ENCODE peak calls at places on chromosomes 3 and 15, in ten cellular contexts. L is esophagus squamous epithelium, D is HCT116, J is tibial artery, U is heart left ventricle, H is fibroblast of lung, I is pancreas, S is hepatocyte, K is astrocyte, Z is H9. C is an unnamed sample.

GRCh38 chr3:150286390-150287147 is 121.5 kb upstream of the TSC22D2 start:
- DNase-seq in K (peak; percentile 49), L (no peak), H (peak; percentile 60), U (no peak), D (peak; percentile 66), S (peak; percentile 64), J (no peak), Z (no peak), I (no peak), C (no peak)

GRCh38 chr15:73802336-73803105 is 49.4 kb upstream of the INSYN1 start:
- DNase-seq in L (no peak), H (peak; percentile 8), Z (no peak), J (peak; percentile 67), S (no peak), U (peak; percentile 50), K (no peak), I (no peak), D (no peak), C (no peak)

GRCh38 chr3:34405159-34405558 is 606.7 kb downstream of the PDCD6IP start:
- DNase-seq in S (no peak), K (no peak), U (no peak), Z (no peak), D (no peak), I (no peak), J (no peak), H (no peak), L (no peak), C (no peak)

GRCh38 chr15:90513448-90513847 is 16.3 kb upstream of the CRTC3 start:
- DNase-seq in L (no peak), D (no peak), H (peak; percentile 49), K (peak; percentile 38), Z (no peak), I (no peak), S (peak; percentile 8), U (no peak), J (no peak), C (no peak)

GRCh38 chr15:63984331-63984730 is 62.0 kb downstream of the DAPK2 start:
- DNase-seq in L (no peak), J (no peak), K (no peak), D (no peak), I (no peak), Z (no peak), H (no peak), S (no peak), U (peak; percentile 11), C (no peak)

GRCh38 chr3:87397210-87397609 is 120.8 kb upstream of the POU1F1 start:
- DNase-seq in D (no peak), Z (no peak), J (no peak), H (peak; percentile 69), K (peak; percentile 58), S (no peak), I (no peak), U (no peak), L (no peak), C (no peak)

GRCh38 chr3:120569224-120569915 is 26.8 kb upstream of the NDUFB4 start:
- DNase-seq in S (no peak), J (no peak), L (no peak), D (no peak), H (peak; percentile 78), Z (no peak), I (no peak), K (peak; percentile 70), U (no peak), C (no peak)

GRCh38 chr3:38960953-38961622 is 90.7 kb downstream of the SCN11A start:
- DNase-seq in H (peak; percentile 20), K (peak; percentile 18), J (peak; percentile 33), D (peak; percentile 58), I (peak; percentile 50), Z (peak; percentile 76), U (peak; percentile 33), S (peak; percentile 70), L (no peak), C (no peak)

GRCh38 chr15:92599394-92599970 is 56.1 kb downstream of the FAM174B start:
- DNase-seq in Z (no peak), J (no peak), H (peak; percentile 75), L (no peak), K (peak; percentile 72), I (no peak), U (no peak), S (no peak), D (no peak), C (no peak)

GRCh38 chr3:145013931-145014330 is 1042.3 kb downstream of the DIPK2A start:
- DNase-seq in I (no peak), K (no peak), J (no peak), Z (no peak), H (peak; percentile 1), L (no peak), D (no peak), U (no peak), S (no peak), C (no peak)

GRCh38 chr3:10527295-10528016 is 22.1 kb upstream of the ATP2B2 start:
- DNase-seq in U (peak; percentile 6), L (no peak), Z (no peak), I (no peak), D (no peak), S (no peak), J (no peak), H (no peak), K (no peak), C (peak; percentile 37)

GRCh38 chr3:64685331-64685799 is 2.4 kb downstream of the ADAMTS9 start:
- DNase-seq in I (peak; percentile 31), H (peak; percentile 52), Z (no peak), L (no peak), D (no peak), U (peak; percentile 78), J (peak; percentile 40), S (peak; percentile 51), K (peak; percentile 51), C (no peak)
- H3K4me1 ChIP-seq in I (no peaks in the 10 kb centered on the region), H (no peaks in the 10 kb centered on the region), Z (peaks cover 7% of the 10 kb centered on the region), L (no peaks in the 10 kb centered on the region), D (peaks cover 16% of the 10 kb centered on the region), U (no peaks in the 10 kb centered on the region), J (peaks cover 25% of the 10 kb centered on the region), S (no peaks in the 10 kb centered on the region), K (peaks cover 16% of the 10 kb centered on the region), C (peaks cover 6% of the 10 kb centered on the region)

GRCh38 chr15:79919090-79919748 is 22.4 kb upstream of the MTHFS start:
- DNase-seq in L (no peak), J (no peak), D (no peak), I (no peak), U (no peak), H (no peak), Z (peak; percentile 86), S (peak; percentile 88), K (no peak), C (no peak)

GRCh38 chr15:79919749-79920511 is 23.1 kb upstream of the MTHFS start:
- DNase-seq in S (peak; percentile 17), J (no peak), U (no peak), L (no peak), D (no peak), H (no peak), Z (peak; percentile 62), K (no peak), I (no peak), C (no peak)

GRCh38 chr15:79918278-79918677 is 21.5 kb upstream of the MTHFS start:
- DNase-seq in K (no peak), H (no peak), L (no peak), I (peak; percentile 31), J (no peak), S (peak; percentile 61), Z (peak; percentile 85), D (no peak), U (no peak), C (no peak)

GRCh38 chr15:79916424-79916823 is 19.6 kb upstream of the MTHFS start:
- DNase-seq in D (no peak), J (no peak), K (no peak), L (no peak), H (no peak), S (peak; percentile 31), U (no peak), Z (no peak), I (no peak), C (no peak)

GRCh38 chr15:79914728-79915127 is 17.9 kb upstream of the MTHFS start:
- DNase-seq in I (no peak), H (no peak), U (no peak), L (no peak), J (no peak), K (no peak), Z (no peak), S (no peak), D (no peak), C (no peak)
- H3K9me3 ChIP-seq in I (no peaks in the 10 kb centered on the region), H (no peaks in the 10 kb centered on the region), U (peaks cover 63% of the 10 kb centered on the region), L (peaks cover 69% of the 10 kb centered on the region), J (peaks cover 50% of the 10 kb centered on the region), K (peaks cover 24% of the 10 kb centered on the region), Z (peaks cover 12% of the 10 kb centered on the region), S (no peaks in the 10 kb centered on the region), D (peaks cover 37% of the 10 kb centered on the region), C (peaks cover 53% of the 10 kb centered on the region)

DNA sequence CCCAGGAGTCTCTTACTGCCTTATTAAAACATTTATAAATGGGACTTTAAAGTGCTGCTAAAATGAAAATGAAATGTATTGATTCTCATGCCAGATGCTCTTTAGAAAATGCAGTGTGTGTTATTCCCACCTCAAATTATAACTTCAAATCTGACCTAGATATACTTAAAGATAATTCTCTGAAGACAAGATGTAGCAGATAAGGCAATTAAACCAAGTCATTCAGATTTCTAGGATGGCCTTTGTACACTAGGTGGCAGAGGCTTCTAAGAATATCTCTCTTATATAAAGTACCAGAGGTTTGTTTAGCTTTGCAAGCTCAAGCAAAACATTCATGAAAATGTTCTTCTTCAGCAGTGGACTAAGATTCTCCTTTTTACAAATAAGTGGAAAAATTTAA is 26.9 kb upstream of the GOLGA8B start:
- DNase-seq in Z (no peak), I (no peak), J (no peak), U (no peak), L (no peak), K (no peak), D (peak; percentile 6), H (no peak), S (no peak), C (no peak)
- TF ChIP-seq CTCF in Z (peak; percentile 53), I (no peak), J (peak; percentile 4), U (no peak), L (no peak), K (peak; percentile 24), D (no peak), H (peak; percentile 36), S (peak; percentile 40), C (peak; percentile 22)

GRCh38 chr3:13195374-13195773 is 122.1 kb upstream of the IQSEC1 start:
- DNase-seq in L (no peak), U (no peak), H (no peak), K (no peak), J (no peak), S (no peak), Z (no peak), D (no peak), I (no peak), C (no peak)

GRCh38 chr3:13199006-13199776 is 126.0 kb upstream of the IQSEC1 start:
- DNase-seq in U (peak; percentile 10), I (no peak), L (no peak), J (no peak), S (no peak), Z (no peak), K (no peak), D (no peak), H (no peak), C (no peak)

GRCh38 chr3:13198480-13198879 is 125.3 kb upstream of the IQSEC1 start:
- DNase-seq in J (no peak), D (no peak), Z (no peak), L (no peak), K (no peak), H (no peak), I (no peak), U (no peak), S (no peak), C (no peak)

GRCh38 chr3:13197795-13198194 is 124.6 kb upstream of the IQSEC1 start:
- DNase-seq in D (no peak), H (no peak), J (no peak), K (no peak), U (no peak), Z (no peak), I (no peak), L (no peak), S (no peak), C (peak; percentile 46)

GRCh38 chr3:13197281-13197680 is 124.1 kb upstream of the IQSEC1 start:
- DNase-seq in D (no peak), S (no peak), Z (no peak), K (no peak), L (no peak), I (no peak), H (no peak), U (no peak), J (no peak), C (peak; percentile 48)
- H3K4me1 ChIP-seq in D (no peaks in the 10 kb centered on the region), S (no peaks in the 10 kb centered on the region), Z (no peaks in the 10 kb centered on the region), K (peaks cover 7% of the 10 kb centered on the region), L (no peaks in the 10 kb centered on the region), I (no peaks in the 10 kb centered on the region), H (no peaks in the 10 kb centered on the region), U (no peaks in the 10 kb centered on the region), J (no peaks in the 10 kb centered on the region), C (no peaks in the 10 kb centered on the region)

C was measured in upper lobe of right lung.